ENCODE peak calls at places on chromosomes 1 and 21, in four cellular contexts. D is EL; Y is naive thymus-derived CD8-positive, alpha-beta T cell; S is A549. P is an unnamed sample.

GRCh38 chr1:147717051-147717705 is 43.2 kb downstream of the GJA5 start:
- DNase-seq in D (no peak), Y (no peak), S (no peak), P (peak; percentile 80)

GRCh38 chr21:33655591-33656221 is 13.4 kb downstream of the ITSN1 start:
- DNase-seq in D (peak; percentile 97), Y (no peak), S (peak; percentile 54), P (no peak)

GRCh38 chr1:224700915-224701531 is 84.9 kb downstream of the CNIH3 start:
- DNase-seq in D (peak; percentile 30), Y (no peak), S (peak; percentile 17), P (no peak)

GRCh38 chr1:17765444-17766411 is 10.6 kb downstream of the ACTL8 start:
- DNase-seq in D (peak; percentile 99), Y (no peak), S (peak; percentile 53), P (no peak)

GRCh38 chr1:153773004-153773921 is 1.9 kb upstream of the SLC27A3 start:
- DNase-seq in D (no peak), Y (no peak), S (no peak), P (no peak)

GRCh38 chr1:33661791-33662190 is 189.3 kb downstream of the ZSCAN20 start:
- DNase-seq in D (no peak), Y (no peak), S (no peak), P (peak; percentile 51)

GRCh38 chr1:172893146-172893841 is 157.4 kb downstream of the TNFSF18 start:
- DNase-seq in D (peak; percentile 59), Y (no peak), S (no peak), P (no peak)

GRCh38 chr1:74463301-74463988 is 49.0 kb downstream of the LRRC53 start:
- DNase-seq in D (no peak), Y (no peak), S (no peak), P (no peak)

GRCh38 chr1:119435061-119435460 is 20.1 kb downstream of the HSD3B2 start:
- DNase-seq in D (no peak), Y (no peak), S (no peak), P (no peak)

GRCh38 chr1:61640531-61641125 is 84.3 kb downstream of the TM2D1 start:
- DNase-seq in D (no peak), Y (no peak), S (no peak), P (no peak)